ENCODE peak calls at places on chromosomes 13 and 19, in eight cellular contexts. B is T47D, H is endothelial cell, E is T follicular helper cell, Y is heart right ventricle, T is body of pancreas, N is memory B cell, K is fibroblast of pulmonary artery. Z is an unnamed sample.

GRCh38 chr19:49301165-49301865 is 23.7 kb downstream of the SLC6A16 start:
- DNase-seq in H (peak; percentile 83), K (peak; percentile 69), B (peak; percentile 42), N (peak; percentile 83), E (peak; percentile 68), T (peak; percentile 72), Y (peak; percentile 83), Z (peak; percentile 88)

GRCh38 chr13:43792456-43792855 is 5.7 kb upstream of the ENOX1 start:
- DNase-seq in Y (no peak), T (no peak), B (no peak), K (peak; percentile 69), N (no peak), H (no peak), E (no peak), Z (no peak)

GRCh38 chr13:50974268-50974667 is 64.7 kb downstream of the RNASEH2B start:
- DNase-seq in K (no peak), H (no peak), N (no peak), Y (no peak), B (no peak), T (no peak), E (no peak), Z (no peak)

GRCh38 chr13:99909836-99910619 is 61.5 kb downstream of the ZIC5 start:
- DNase-seq in Y (peak; percentile 33), K (no peak), T (peak; percentile 69), H (no peak), B (no peak), N (no peak), E (no peak), Z (no peak)

GRCh38 chr13:112679932-112680677 is 9.7 kb upstream of the ATP11A start:
- DNase-seq in T (no peak), E (no peak), N (no peak), K (no peak), Y (no peak), B (no peak), H (no peak), Z (peak; percentile 47)

GRCh38 chr19:5036733-5037681 is 68.1 kb downstream of the KDM4B start:
- DNase-seq in E (no peak), T (no peak), N (no peak), K (peak; percentile 54), B (no peak), Y (peak; percentile 56), H (no peak), Z (no peak)

GRCh38 chr13:91144054-91144453 is 203.4 kb upstream of the MIR17HG start:
- DNase-seq in N (no peak), B (no peak), K (no peak), Y (no peak), H (no peak), E (no peak), T (no peak), Z (no peak)

GRCh38 chr13:97242755-97243497 is 20.8 kb downstream of the MBNL2 start:
- DNase-seq in B (no peak), K (no peak), E (no peak), Y (peak; percentile 50), N (no peak), H (no peak), T (no peak), Z (no peak)

GRCh38 chr13:28117689-28118377 is 17.5 kb upstream of the FLT3 start:
- DNase-seq in E (no peak), H (no peak), N (no peak), K (peak; percentile 60), Y (peak; percentile 73), B (no peak), T (peak; percentile 32), Z (no peak)

GRCh38 chr19:51799311-51799997 is 4.5 kb downstream of the FPR3 start:
- DNase-seq in B (no peak), T (peak; percentile 29), Y (peak; percentile 82), K (peak; percentile 100), N (no peak), H (no peak), E (no peak), Z (peak; percentile 78)